ENCODE peak calls at places on chromosomes 2 and 18, in five cellular contexts. One of them, this sample, is unnamed.

GRCh38 chr2:45177870-45178269 is 168.6 kb upstream of the SIX2 start:
- DNase-seq in upper lobe of left lung: no peak
- DNase-seq in fibroblast of lung: peak; percentile 98
- DNase-seq in PC-3: peak; percentile 94
- DNase-seq in IMR-90: peak; percentile 95
- DNase-seq in this sample: peak; percentile 99

GRCh38 chr2:213682276-213682675 is 398.0 kb downstream of the SPAG16 start:
- DNase-seq in IMR-90: no peak
- DNase-seq in fibroblast of lung: no peak
- DNase-seq in upper lobe of left lung: no peak
- DNase-seq in PC-3: no peak
- DNase-seq in this sample: no peak

GRCh38 chr2:157182834-157183396 is 74.6 kb upstream of the GALNT5 start:
- DNase-seq in IMR-90: peak; percentile 97
- DNase-seq in upper lobe of left lung: no peak
- DNase-seq in PC-3: peak; percentile 95
- DNase-seq in fibroblast of lung: peak; percentile 85
- DNase-seq in this sample: peak; percentile 94

GRCh38 chr18:26549486-26550435 is 1.4 kb upstream of the KCTD1 start:
- DNase-seq in IMR-90: peak; percentile 38
- DNase-seq in PC-3: peak; percentile 81
- DNase-seq in upper lobe of left lung: peak; percentile 92
- DNase-seq in fibroblast of lung: peak; percentile 77
- DNase-seq in this sample: peak; percentile 65

GRCh38 chr2:230411484-230412368 is 4.3 kb upstream of the SP100 start:
- DNase-seq in IMR-90: peak; percentile 64
- DNase-seq in fibroblast of lung: peak; percentile 57
- DNase-seq in PC-3: peak; percentile 56
- DNase-seq in upper lobe of left lung: peak; percentile 95
- DNase-seq in this sample: peak; percentile 64

GRCh38 chr2:121519732-121520640 is 10.7 kb upstream of the RNU4ATAC start:
- DNase-seq in PC-3: no peak
- DNase-seq in upper lobe of left lung: peak; percentile 38
- DNase-seq in fibroblast of lung: peak; percentile 37
- DNase-seq in IMR-90: peak; percentile 23
- DNase-seq in this sample: no peak

GRCh38 chr2:24489942-24490673 is 946 bp upstream of the NCOA1 start:
- DNase-seq in PC-3: peak; percentile 77
- DNase-seq in IMR-90: peak; percentile 46
- DNase-seq in fibroblast of lung: peak; percentile 46
- DNase-seq in upper lobe of left lung: no peak
- DNase-seq in this sample: peak; percentile 45

GRCh38 chr18:79494936-79495335 is 99.2 kb downstream of the NFATC1 start:
- DNase-seq in PC-3: no peak
- DNase-seq in upper lobe of left lung: no peak
- DNase-seq in fibroblast of lung: no peak
- DNase-seq in IMR-90: no peak
- DNase-seq in this sample: no peak

GRCh38 chr2:206259615-206260426 is 14.6 kb upstream of the ZDBF2 start:
- DNase-seq in PC-3: no peak
- DNase-seq in IMR-90: no peak
- DNase-seq in fibroblast of lung: no peak
- DNase-seq in upper lobe of left lung: no peak
- DNase-seq in this sample: no peak

GRCh38 chr18:9337875-9338274 is 3.3 kb downstream of the TWSG1 start:
- DNase-seq in fibroblast of lung: peak; percentile 70
- DNase-seq in PC-3: peak; percentile 66
- DNase-seq in upper lobe of left lung: no peak
- DNase-seq in IMR-90: peak; percentile 70
- DNase-seq in this sample: no peak

GRCh38 chr2:100726866-100727265 is 93.1 kb upstream of the NPAS2 start:
- DNase-seq in fibroblast of lung: no peak
- DNase-seq in upper lobe of left lung: no peak
- DNase-seq in PC-3: no peak
- DNase-seq in IMR-90: no peak
- DNase-seq in this sample: no peak

GRCh38 chr18:24456549-24456948 is 3.9 kb upstream of the HRH4 start:
- DNase-seq in PC-3: no peak
- DNase-seq in fibroblast of lung: no peak
- DNase-seq in upper lobe of left lung: no peak
- DNase-seq in IMR-90: no peak
- DNase-seq in this sample: no peak

GRCh38 chr2:150474326-150475074 is 13.0 kb downstream of the RND3 start:
- DNase-seq in PC-3: peak; percentile 45
- DNase-seq in IMR-90: peak; percentile 54
- DNase-seq in upper lobe of left lung: no peak
- DNase-seq in fibroblast of lung: no peak
- DNase-seq in this sample: peak; percentile 38

GRCh38 chr2:216478151-216478550 is 20.5 kb upstream of the RPL37A start:
- DNase-seq in upper lobe of left lung: no peak
- DNase-seq in fibroblast of lung: peak; percentile 95
- DNase-seq in IMR-90: peak; percentile 88
- DNase-seq in PC-3: peak; percentile 94
- DNase-seq in this sample: peak; percentile 84

GRCh38 chr18:63325086-63325686 is 5.6 kb upstream of the BCL2 start:
- DNase-seq in fibroblast of lung: no peak
- DNase-seq in PC-3: no peak
- DNase-seq in IMR-90: no peak
- DNase-seq in upper lobe of left lung: no peak
- DNase-seq in this sample: no peak

GRCh38 chr2:100819365-100820345 is at the start of gene NPAS2:
- DNase-seq in IMR-90: peak; percentile 46
- DNase-seq in upper lobe of left lung: peak; percentile 87
- DNase-seq in PC-3: peak; percentile 63
- DNase-seq in fibroblast of lung: peak; percentile 51
- DNase-seq in this sample: peak; percentile 57

GRCh38 chr2:187118331-187119099 is 269.5 kb upstream of the ZSWIM2 start:
- DNase-seq in IMR-90: no peak
- DNase-seq in PC-3: no peak
- DNase-seq in fibroblast of lung: no peak
- DNase-seq in upper lobe of left lung: no peak
- DNase-seq in this sample: no peak

GRCh38 chr2:160207804-160208661 is 8.0 kb upstream of the ITGB6 start:
- DNase-seq in fibroblast of lung: peak; percentile 96
- DNase-seq in upper lobe of left lung: no peak
- DNase-seq in PC-3: peak; percentile 98
- DNase-seq in IMR-90: peak; percentile 83
- DNase-seq in this sample: peak; percentile 92

GRCh38 chr18:46756559-46757201 is at the start of gene ST8SIA5:
- DNase-seq in fibroblast of lung: no peak
- DNase-seq in upper lobe of left lung: peak; percentile 84
- DNase-seq in IMR-90: no peak
- DNase-seq in PC-3: no peak
- DNase-seq in this sample: no peak

GRCh38 chr2:223051580-223052375 is at the start of gene KCNE4:
- DNase-seq in IMR-90: peak; percentile 82
- DNase-seq in PC-3: peak; percentile 21
- DNase-seq in fibroblast of lung: peak; percentile 52
- DNase-seq in upper lobe of left lung: no peak
- DNase-seq in this sample: peak; percentile 78

GRCh38 chr2:109396338-109397180 is 217.2 kb downstream of the SEPTIN10 start:
- DNase-seq in upper lobe of left lung: no peak
- DNase-seq in IMR-90: no peak
- DNase-seq in PC-3: peak; percentile 55
- DNase-seq in fibroblast of lung: no peak
- DNase-seq in this sample: peak; percentile 12

GRCh38 chr18:51659781-51660180 is 462.3 kb upstream of the MEX3C start:
- DNase-seq in upper lobe of left lung: no peak
- DNase-seq in IMR-90: no peak
- DNase-seq in PC-3: no peak
- DNase-seq in fibroblast of lung: no peak
- DNase-seq in this sample: no peak

GRCh38 chr18:5868218-5868904 is 27.0 kb downstream of the TMEM200C start:
- DNase-seq in PC-3: peak; percentile 94
- DNase-seq in upper lobe of left lung: no peak
- DNase-seq in IMR-90: peak; percentile 88
- DNase-seq in fibroblast of lung: peak; percentile 76
- DNase-seq in this sample: peak; percentile 91

GRCh38 chr2:3254438-3254941 is 123.1 kb downstream of the EIPR1 start:
- DNase-seq in IMR-90: no peak
- DNase-seq in PC-3: no peak
- DNase-seq in upper lobe of left lung: no peak
- DNase-seq in fibroblast of lung: no peak
- DNase-seq in this sample: no peak

GRCh38 chr2:98541906-98542305 is 66.4 kb downstream of the COA5 start:
- DNase-seq in PC-3: no peak
- DNase-seq in upper lobe of left lung: no peak
- DNase-seq in fibroblast of lung: no peak
- DNase-seq in IMR-90: no peak
- DNase-seq in this sample: no peak

GRCh38 chr2:206480161-206480560 is 36.8 kb downstream of the ADAM23 start:
- DNase-seq in IMR-90: peak; percentile 55
- DNase-seq in PC-3: no peak
- DNase-seq in upper lobe of left lung: no peak
- DNase-seq in fibroblast of lung: peak; percentile 39
- DNase-seq in this sample: no peak

GRCh38 chr18:8706545-8706980 is 1.2 kb downstream of the MTCL1 start:
- DNase-seq in fibroblast of lung: peak; percentile 23
- DNase-seq in PC-3: peak; percentile 11
- DNase-seq in IMR-90: peak; percentile 16
- DNase-seq in upper lobe of left lung: peak; percentile 85
- DNase-seq in this sample: no peak

GRCh38 chr2:127853667-127854066 is 4.3 kb downstream of the POLR2D start:
- DNase-seq in fibroblast of lung: no peak
- DNase-seq in IMR-90: peak; percentile 49
- DNase-seq in PC-3: no peak
- DNase-seq in upper lobe of left lung: no peak
- DNase-seq in this sample: no peak

GRCh38 chr2:3913252-3913651 is 209.9 kb downstream of the DCDC2C start:
- DNase-seq in PC-3: no peak
- DNase-seq in IMR-90: no peak
- DNase-seq in upper lobe of left lung: no peak
- DNase-seq in fibroblast of lung: no peak
- DNase-seq in this sample: no peak

GRCh38 chr2:85933753-85934594 is 45.2 kb upstream of the ST3GAL5 start:
- DNase-seq in IMR-90: peak; percentile 92
- DNase-seq in PC-3: no peak
- DNase-seq in fibroblast of lung: peak; percentile 98
- DNase-seq in upper lobe of left lung: no peak
- DNase-seq in this sample: peak; percentile 92

GRCh38 chr2:19358242-19359020 is at the start of gene OSR1:
- DNase-seq in fibroblast of lung: peak; percentile 53
- DNase-seq in IMR-90: peak; percentile 86
- DNase-seq in PC-3: peak; percentile 71
- DNase-seq in upper lobe of left lung: peak; percentile 90
- DNase-seq in this sample: peak; percentile 72
- H3K4me3 ChIP-seq in fibroblast of lung: peak within 1 kb of the TSS; percentile 91
- H3K4me3 ChIP-seq in IMR-90: peak within 1 kb of the TSS; percentile 88
- H3K4me3 ChIP-seq in PC-3: peak within 1 kb of the TSS; percentile 95
- H3K4me3 ChIP-seq in upper lobe of left lung: peak within 1 kb of the TSS; percentile 50
- H3K4me3 ChIP-seq in this sample: peak within 1 kb of the TSS; percentile 76

GRCh38 chr18:67468038-67468437 is 48.5 kb downstream of the DSEL start:
- DNase-seq in PC-3: no peak
- DNase-seq in upper lobe of left lung: no peak
- DNase-seq in IMR-90: no peak
- DNase-seq in fibroblast of lung: no peak
- DNase-seq in this sample: no peak
- H3K4me3 ChIP-seq in PC-3: no peak overlapping the region
- H3K4me3 ChIP-seq in upper lobe of left lung: no peak overlapping the region
- H3K4me3 ChIP-seq in IMR-90: no peak overlapping the region
- H3K4me3 ChIP-seq in fibroblast of lung: no peak overlapping the region
- H3K4me3 ChIP-seq in this sample: no peak overlapping the region

GRCh38 chr18:36152781-36153180 is 23.1 kb downstream of the ELP2 start:
- DNase-seq in PC-3: no peak
- DNase-seq in upper lobe of left lung: no peak
- DNase-seq in fibroblast of lung: peak; percentile 65
- DNase-seq in IMR-90: peak; percentile 15
- DNase-seq in this sample: no peak

GRCh38 chr18:36153771-36154170 is 24.1 kb downstream of the ELP2 start:
- DNase-seq in upper lobe of left lung: no peak
- DNase-seq in PC-3: no peak
- DNase-seq in IMR-90: peak; percentile 13
- DNase-seq in fibroblast of lung: peak; percentile 53
- DNase-seq in this sample: no peak

GRCh38 chr18:36153203-36153602 is 23.5 kb downstream of the ELP2 start:
- DNase-seq in fibroblast of lung: peak; percentile 99
- DNase-seq in PC-3: no peak
- DNase-seq in IMR-90: peak; percentile 97
- DNase-seq in upper lobe of left lung: no peak
- DNase-seq in this sample: peak; percentile 72

GRCh38 chr18:36149514-36150289 is 20.0 kb downstream of the ELP2 start:
- DNase-seq in fibroblast of lung: no peak
- DNase-seq in upper lobe of left lung: no peak
- DNase-seq in PC-3: no peak
- DNase-seq in IMR-90: no peak
- DNase-seq in this sample: no peak
- H3K4me3 ChIP-seq in fibroblast of lung: no peak overlapping the region
- H3K4me3 ChIP-seq in upper lobe of left lung: no peak overlapping the region
- H3K4me3 ChIP-seq in PC-3: no peak overlapping the region
- H3K4me3 ChIP-seq in IMR-90: no peak overlapping the region
- H3K4me3 ChIP-seq in this sample: no peak overlapping the region

GRCh38 chr2:63003349-63003748 is 47.3 kb upstream of the OTX1 start:
- DNase-seq in upper lobe of left lung: no peak
- DNase-seq in PC-3: no peak
- DNase-seq in fibroblast of lung: no peak
- DNase-seq in IMR-90: no peak
- DNase-seq in this sample: no peak
- H3K4me3 ChIP-seq in upper lobe of left lung: no peak overlapping the region
- H3K4me3 ChIP-seq in PC-3: no peak overlapping the region
- H3K4me3 ChIP-seq in fibroblast of lung: no peak overlapping the region
- H3K4me3 ChIP-seq in IMR-90: no peak overlapping the region
- H3K4me3 ChIP-seq in this sample: no peak overlapping the region

DNA sequence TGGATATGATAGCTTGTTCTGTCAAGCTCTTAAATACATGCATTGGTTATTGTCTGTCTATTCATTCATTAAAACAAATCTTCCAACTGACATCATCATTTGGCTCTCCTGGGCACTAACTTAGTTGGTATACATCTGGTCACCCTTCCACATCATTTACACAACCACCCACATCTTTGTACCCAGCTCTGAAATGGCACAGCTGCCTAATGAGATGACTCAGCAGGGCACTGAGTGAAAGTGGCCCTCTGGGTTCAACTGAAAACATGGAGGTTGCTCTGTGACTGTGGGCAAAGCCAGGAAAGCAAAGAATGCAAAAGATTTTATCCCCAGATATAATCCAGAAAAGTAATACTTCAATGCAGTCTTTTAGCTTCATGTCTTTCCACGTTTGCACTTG is 234.0 kb upstream of the MAP2 start:
- DNase-seq in upper lobe of left lung: no peak
- DNase-seq in PC-3: no peak
- DNase-seq in fibroblast of lung: no peak
- DNase-seq in IMR-90: no peak
- DNase-seq in this sample: no peak
- H3K4me3 ChIP-seq in upper lobe of left lung: no peak overlapping the region
- H3K4me3 ChIP-seq in PC-3: no peak overlapping the region
- H3K4me3 ChIP-seq in fibroblast of lung: no peak overlapping the region
- H3K4me3 ChIP-seq in IMR-90: no peak overlapping the region
- H3K4me3 ChIP-seq in this sample: no peak overlapping the region

GRCh38 chr18:57542126-57542525 is 44.4 kb downstream of the FECH start:
- DNase-seq in PC-3: peak; percentile 51
- DNase-seq in fibroblast of lung: peak; percentile 65
- DNase-seq in upper lobe of left lung: no peak
- DNase-seq in IMR-90: peak; percentile 86
- DNase-seq in this sample: peak; percentile 61
- H3K4me3 ChIP-seq in PC-3: no peak overlapping the region
- H3K4me3 ChIP-seq in fibroblast of lung: no peak overlapping the region
- H3K4me3 ChIP-seq in upper lobe of left lung: no peak overlapping the region
- H3K4me3 ChIP-seq in IMR-90: no peak overlapping the region
- H3K4me3 ChIP-seq in this sample: no peak overlapping the region